ENCODE peak calls at places on chromosomes 13 and 19, in seven cellular contexts. Q, B, Y, A, G, N and O are unnamed samples.

GRCh38 chr19:35370722-35371121 is at the start of gene GPR42:
- DNase-seq in Q (no peak), N (no peak), Y (no peak), B (no peak), A (no peak), G (no peak), O (no peak)

GRCh38 chr13:86095351-86095750 is 296.1 kb upstream of the SLITRK6 start:
- DNase-seq in B (no peak), N (no peak), A (no peak), Y (no peak), G (no peak), Q (no peak), O (no peak)

GRCh38 chr13:36528105-36528504 is 95.8 kb downstream of the CCNA1 start:
- DNase-seq in N (no peak), Y (no peak), A (no peak), G (no peak), Q (no peak), B (no peak), O (no peak)

GRCh38 chr19:4208385-4209094 is 20.8 kb upstream of the EBI3 start:
- DNase-seq in N (no peak), A (no peak), Y (no peak), G (no peak), Q (no peak), B (peak), O (no peak)

GRCh38 chr13:43023244-43023931 is at the start of gene DNAJC15:
- DNase-seq in Y (peak), B (peak), N (peak), A (peak), G (peak), Q (no peak), O (peak)

GRCh38 chr13:103757361-103757760 is 691.1 kb upstream of the SLC10A2 start:
- DNase-seq in A (no peak), B (no peak), Q (no peak), G (no peak), N (no peak), Y (no peak), O (no peak)

GRCh38 chr13:106610511-106610910 is 42.6 kb upstream of the ARGLU1 start:
- DNase-seq in N (no peak), G (no peak), A (no peak), B (peak), Q (no peak), Y (no peak), O (no peak)

GRCh38 chr13:63010072-63010658 is 1594.5 kb upstream of the PCDH20 start:
- DNase-seq in Q (no peak), B (no peak), A (no peak), Y (no peak), G (no peak), N (no peak), O (no peak)

GRCh38 chr19:46513461-46514236 is 18.0 kb upstream of the PNMA8B start:
- DNase-seq in Y (peak), B (peak), Q (peak), N (peak), G (peak), A (peak), O (peak)

GRCh38 chr19:2353895-2354592 is 6.0 kb upstream of the TMPRSS9 start:
- DNase-seq in Q (no peak), Y (no peak), N (no peak), A (no peak), G (no peak), B (no peak), O (no peak)

GRCh38 chr19:2352121-2352520 is 7.9 kb upstream of the TMPRSS9 start:
- DNase-seq in A (no peak), Y (no peak), G (no peak), N (no peak), Q (no peak), B (no peak), O (no peak)

GRCh38 chr19:2354670-2355069 is 5.4 kb upstream of the TMPRSS9 start:
- DNase-seq in N (no peak), B (no peak), G (no peak), Q (no peak), Y (no peak), A (no peak), O (no peak)

GRCh38 chr19:2351591-2351990 is 8.5 kb upstream of the TMPRSS9 start:
- DNase-seq in B (no peak), G (no peak), Q (no peak), N (no peak), A (no peak), Y (no peak), O (no peak)

DNA sequence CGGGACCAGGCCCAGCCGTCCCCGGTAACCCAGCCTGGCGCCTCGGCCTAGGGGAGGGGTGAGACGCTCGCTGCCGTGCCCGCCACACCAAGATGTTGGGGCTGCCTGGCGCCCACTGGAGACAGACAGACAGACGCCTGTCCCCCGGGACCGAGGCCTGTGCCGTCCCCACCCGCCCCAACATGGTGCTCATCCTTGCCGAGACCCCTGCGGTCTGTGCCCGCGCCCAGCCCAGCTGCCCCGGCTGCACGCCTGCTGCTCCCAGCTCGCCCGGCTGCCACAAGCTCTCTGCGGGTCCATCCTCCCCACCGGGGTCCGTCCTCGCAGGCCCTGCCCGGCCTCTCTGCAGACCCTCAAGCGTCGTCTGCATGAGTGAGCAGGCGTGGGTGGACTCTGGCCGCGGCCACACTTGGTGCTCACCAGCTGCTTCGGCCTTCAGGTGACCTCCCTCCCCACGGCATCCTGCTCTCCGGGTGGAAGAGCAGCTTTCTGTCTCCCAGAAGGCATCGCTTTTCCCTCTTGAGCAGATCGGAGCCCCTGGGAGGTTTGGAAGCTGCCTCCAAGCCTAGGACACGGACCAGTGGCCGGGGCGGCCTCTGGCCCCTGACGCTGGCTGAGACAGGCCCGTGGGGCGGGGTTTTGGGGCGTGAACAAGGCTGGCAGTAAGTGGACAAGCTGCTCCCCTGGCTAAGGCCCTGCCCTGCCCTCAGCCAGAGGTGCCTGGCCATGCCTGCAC is 6.7 kb upstream of the TMPRSS9 start:
- DNase-seq in Q (no peak), N (no peak), G (no peak), A (no peak), Y (no peak), B (no peak), O (no peak)
- TF ChIP-seq CTCF in Q (no peak), N (no peak), G (no peak), A (no peak), Y (no peak), B (no peak), O (no peak)

DNA sequence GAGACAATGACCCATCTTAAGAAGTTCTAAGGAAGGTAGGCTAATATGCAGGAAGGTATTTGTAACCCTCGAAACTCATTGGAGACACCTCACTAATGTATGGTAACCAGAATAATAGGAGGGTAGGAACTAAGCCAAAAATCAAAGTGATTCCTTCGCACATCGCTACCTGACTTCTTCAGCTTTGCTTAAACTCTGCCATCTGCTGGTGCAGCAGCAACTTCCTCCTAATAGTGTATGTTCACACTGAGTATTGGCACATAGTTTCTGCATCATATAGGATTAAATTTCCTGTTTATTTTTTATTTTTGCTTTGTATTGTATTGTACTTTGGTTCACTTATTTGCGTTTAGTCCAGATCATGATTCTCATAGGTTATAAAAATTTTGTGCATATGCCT is 676.2 kb downstream of the GPC5 start:
- DNase-seq in N (no peak), B (peak), Q (peak), A (no peak), G (no peak), Y (no peak), O (no peak)
- TF ChIP-seq CTCF in N (peak), B (peak), Q (peak), A (no peak), G (no peak), Y (peak), O (no peak)

GRCh38 chr19:54179921-54180452 is 7.0 kb upstream of the TMC4 start:
- DNase-seq in Y (peak), B (peak), N (no peak), Q (peak), A (no peak), G (no peak), O (no peak)
- TF ChIP-seq CTCF in Y (peak), B (peak), N (no peak), Q (peak), A (no peak), G (no peak), O (no peak)

GRCh38 chr13:45194081-45194939 is 6.5 kb downstream of the KCTD4 start:
- DNase-seq in A (no peak), Q (no peak), B (peak), Y (no peak), G (peak), N (peak), O (no peak)
- TF ChIP-seq CTCF in A (no peak), Q (peak), B (peak), Y (no peak), G (peak), N (no peak), O (no peak)